ENCODE peak calls at places on chromosomes 13 and 19, in seven cellular contexts. One of them, this sample, is unnamed.

GRCh38 chr13:31236211-31236786 is 36.5 kb downstream of the B3GLCT start:
- DNase-seq in ovary: no peak
- DNase-seq in astrocyte of the spinal cord: peak
- DNase-seq in Calu3: no peak
- DNase-seq in ascending aorta: no peak
- DNase-seq in testis: no peak
- DNase-seq in hepatocyte: peak
- DNase-seq in this sample: no peak

GRCh38 chr19:9940778-9941177 is 4.5 kb upstream of the OLFM2 start:
- DNase-seq in ovary: no peak
- DNase-seq in astrocyte of the spinal cord: no peak
- DNase-seq in Calu3: peak
- DNase-seq in ascending aorta: no peak
- DNase-seq in testis: no peak
- DNase-seq in hepatocyte: no peak
- DNase-seq in this sample: no peak

GRCh38 chr13:80348308-80348707 is 7.4 kb upstream of the SPRY2 start:
- DNase-seq in ovary: no peak
- DNase-seq in astrocyte of the spinal cord: no peak
- DNase-seq in Calu3: no peak
- DNase-seq in ascending aorta: no peak
- DNase-seq in testis: no peak
- DNase-seq in hepatocyte: no peak
- DNase-seq in this sample: no peak

GRCh38 chr13:90689111-90689510 is 658.4 kb upstream of the MIR17HG start:
- DNase-seq in ovary: no peak
- DNase-seq in astrocyte of the spinal cord: no peak
- DNase-seq in Calu3: no peak
- DNase-seq in ascending aorta: no peak
- DNase-seq in testis: no peak
- DNase-seq in hepatocyte: no peak
- DNase-seq in this sample: no peak

GRCh38 chr13:64540468-64540867 is 2689.7 kb downstream of the PCDH9 start:
- DNase-seq in ovary: no peak
- DNase-seq in astrocyte of the spinal cord: no peak
- DNase-seq in Calu3: no peak
- DNase-seq in ascending aorta: no peak
- DNase-seq in testis: no peak
- DNase-seq in hepatocyte: no peak
- DNase-seq in this sample: no peak

GRCh38 chr19:39915848-39916215 is 18.6 kb downstream of the FCGBP start:
- DNase-seq in ovary: no peak
- DNase-seq in astrocyte of the spinal cord: no peak
- DNase-seq in Calu3: no peak
- DNase-seq in ascending aorta: no peak
- DNase-seq in testis: no peak
- DNase-seq in hepatocyte: no peak
- DNase-seq in this sample: no peak

GRCh38 chr13:53405616-53406015 is 377.0 kb downstream of the OLFM4 start:
- DNase-seq in ovary: no peak
- DNase-seq in astrocyte of the spinal cord: no peak
- DNase-seq in Calu3: no peak
- DNase-seq in ascending aorta: no peak
- DNase-seq in testis: no peak
- DNase-seq in hepatocyte: peak
- DNase-seq in this sample: peak

GRCh38 chr13:20064128-20064527 is 96.7 kb downstream of the GJA3 start:
- DNase-seq in ovary: no peak
- DNase-seq in astrocyte of the spinal cord: peak
- DNase-seq in Calu3: no peak
- DNase-seq in ascending aorta: no peak
- DNase-seq in testis: no peak
- DNase-seq in hepatocyte: no peak
- DNase-seq in this sample: no peak

GRCh38 chr13:30362005-30362788 is 54.8 kb upstream of the KATNAL1 start:
- DNase-seq in ovary: no peak
- DNase-seq in astrocyte of the spinal cord: no peak
- DNase-seq in Calu3: no peak
- DNase-seq in ascending aorta: no peak
- DNase-seq in testis: no peak
- DNase-seq in hepatocyte: no peak
- DNase-seq in this sample: no peak

GRCh38 chr13:98324105-98324504 is 147.0 kb upstream of the RNF113B start:
- DNase-seq in ovary: no peak
- DNase-seq in astrocyte of the spinal cord: peak
- DNase-seq in Calu3: no peak
- DNase-seq in ascending aorta: no peak
- DNase-seq in testis: no peak
- DNase-seq in hepatocyte: no peak
- DNase-seq in this sample: no peak

GRCh38 chr19:22620912-22621311 is 13.2 kb upstream of the ZNF492 start:
- DNase-seq in ovary: no peak
- DNase-seq in astrocyte of the spinal cord: no peak
- DNase-seq in Calu3: no peak
- DNase-seq in ascending aorta: no peak
- DNase-seq in testis: no peak
- DNase-seq in hepatocyte: no peak
- DNase-seq in this sample: no peak

GRCh38 chr13:44389003-44389666 is 15.5 kb downstream of the SERP2 start:
- DNase-seq in ovary: no peak
- DNase-seq in astrocyte of the spinal cord: no peak
- DNase-seq in Calu3: no peak
- DNase-seq in ascending aorta: no peak
- DNase-seq in testis: no peak
- DNase-seq in hepatocyte: no peak
- DNase-seq in this sample: no peak

GRCh38 chr19:5103812-5104410 is 135.0 kb downstream of the KDM4B start:
- DNase-seq in ovary: no peak
- DNase-seq in astrocyte of the spinal cord: no peak
- DNase-seq in Calu3: no peak
- DNase-seq in ascending aorta: no peak
- DNase-seq in testis: no peak
- DNase-seq in hepatocyte: no peak
- DNase-seq in this sample: no peak

GRCh38 chr19:55675661-55676354 is 782 bp downstream of the EPN1 start:
- DNase-seq in ovary: no peak
- DNase-seq in astrocyte of the spinal cord: no peak
- DNase-seq in Calu3: no peak
- DNase-seq in ascending aorta: no peak
- DNase-seq in testis: no peak
- DNase-seq in hepatocyte: no peak
- DNase-seq in this sample: no peak

GRCh38 chr13:59458908-59459579 is 704.7 kb downstream of the DIAPH3 start:
- DNase-seq in ovary: no peak
- DNase-seq in astrocyte of the spinal cord: peak
- DNase-seq in Calu3: no peak
- DNase-seq in ascending aorta: no peak
- DNase-seq in testis: no peak
- DNase-seq in hepatocyte: no peak
- DNase-seq in this sample: no peak

GRCh38 chr19:8607386-8607785 is 3.1 kb downstream of the ADAMTS10 start:
- DNase-seq in ovary: no peak
- DNase-seq in astrocyte of the spinal cord: peak
- DNase-seq in Calu3: no peak
- DNase-seq in ascending aorta: peak
- DNase-seq in testis: peak
- DNase-seq in hepatocyte: no peak
- DNase-seq in this sample: no peak

GRCh38 chr13:113981611-113982295 is 7.9 kb upstream of the C13orf46 start:
- DNase-seq in ovary: peak
- DNase-seq in astrocyte of the spinal cord: no peak
- DNase-seq in Calu3: no peak
- DNase-seq in ascending aorta: no peak
- DNase-seq in testis: no peak
- DNase-seq in hepatocyte: no peak
- DNase-seq in this sample: no peak

GRCh38 chr13:44153536-44153935 is 220.1 kb upstream of the SERP2 start:
- DNase-seq in ovary: no peak
- DNase-seq in astrocyte of the spinal cord: no peak
- DNase-seq in Calu3: no peak
- DNase-seq in ascending aorta: no peak
- DNase-seq in testis: no peak
- DNase-seq in hepatocyte: no peak
- DNase-seq in this sample: no peak

GRCh38 chr13:91242652-91243051 is 104.8 kb upstream of the MIR17HG start:
- DNase-seq in ovary: no peak
- DNase-seq in astrocyte of the spinal cord: peak
- DNase-seq in Calu3: no peak
- DNase-seq in ascending aorta: no peak
- DNase-seq in testis: no peak
- DNase-seq in hepatocyte: no peak
- DNase-seq in this sample: no peak

GRCh38 chr13:77215543-77215942 is 111.4 kb downstream of the MYCBP2 start:
- DNase-seq in ovary: no peak
- DNase-seq in astrocyte of the spinal cord: no peak
- DNase-seq in Calu3: no peak
- DNase-seq in ascending aorta: no peak
- DNase-seq in testis: no peak
- DNase-seq in hepatocyte: no peak
- DNase-seq in this sample: no peak

GRCh38 chr13:73462241-73462640 is 403.4 kb downstream of the KLF5 start:
- DNase-seq in ovary: no peak
- DNase-seq in astrocyte of the spinal cord: no peak
- DNase-seq in Calu3: no peak
- DNase-seq in ascending aorta: no peak
- DNase-seq in testis: no peak
- DNase-seq in hepatocyte: no peak
- DNase-seq in this sample: no peak

DNA sequence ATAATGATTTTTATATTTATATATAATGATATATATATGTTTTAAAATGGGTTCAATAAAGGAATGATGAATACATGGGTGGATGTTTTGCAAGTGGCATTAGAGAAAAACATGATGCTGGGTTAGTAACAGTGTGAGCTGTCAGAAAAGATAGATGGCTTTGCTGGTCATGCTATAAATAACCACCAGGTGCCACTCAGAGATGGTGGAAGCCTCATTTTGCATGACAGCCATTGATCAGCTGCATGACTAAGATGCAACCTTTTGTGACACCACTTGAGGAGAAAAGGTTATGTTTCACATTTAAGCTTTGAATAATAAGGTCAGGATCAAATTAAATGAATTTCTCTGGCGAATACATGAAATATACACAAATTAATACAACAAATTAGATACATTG is 737.7 kb downstream of the PCDH9 start:
- DNase-seq in ovary: no peak
- DNase-seq in astrocyte of the spinal cord: no peak
- DNase-seq in Calu3: no peak
- DNase-seq in ascending aorta: no peak
- DNase-seq in testis: peak
- DNase-seq in hepatocyte: peak
- DNase-seq in this sample: no peak
- TF ChIP-seq CTCF in ovary: no peak
- TF ChIP-seq CTCF in astrocyte of the spinal cord: no peak
- TF ChIP-seq CTCF in Calu3: no peak
- TF ChIP-seq CTCF in ascending aorta: no peak
- TF ChIP-seq CTCF in testis: peak
- TF ChIP-seq CTCF in hepatocyte: peak
- TF ChIP-seq CTCF in this sample: peak

GRCh38 chr19:50333235-50333736 is 4.1 kb upstream of the KCNC3 start:
- DNase-seq in ovary: peak
- DNase-seq in astrocyte of the spinal cord: peak
- DNase-seq in Calu3: peak
- DNase-seq in ascending aorta: peak
- DNase-seq in testis: peak
- DNase-seq in hepatocyte: peak
- DNase-seq in this sample: peak
- TF ChIP-seq CTCF in ovary: no peak
- TF ChIP-seq CTCF in astrocyte of the spinal cord: no peak
- TF ChIP-seq CTCF in Calu3: no peak
- TF ChIP-seq CTCF in ascending aorta: no peak
- TF ChIP-seq CTCF in testis: no peak
- TF ChIP-seq CTCF in hepatocyte: no peak
- TF ChIP-seq CTCF in this sample: peak

GRCh38 chr13:42878721-42879120 is 97.3 kb downstream of the FAM216B start:
- DNase-seq in ovary: no peak
- DNase-seq in astrocyte of the spinal cord: peak
- DNase-seq in Calu3: no peak
- DNase-seq in ascending aorta: no peak
- DNase-seq in testis: no peak
- DNase-seq in hepatocyte: no peak
- DNase-seq in this sample: no peak

GRCh38 chr13:42880241-42880640 is 98.9 kb downstream of the FAM216B start:
- DNase-seq in ovary: no peak
- DNase-seq in astrocyte of the spinal cord: no peak
- DNase-seq in Calu3: no peak
- DNase-seq in ascending aorta: no peak
- DNase-seq in testis: peak
- DNase-seq in hepatocyte: no peak
- DNase-seq in this sample: no peak

GRCh38 chr13:42883142-42883541 is 101.8 kb downstream of the FAM216B start:
- DNase-seq in ovary: no peak
- DNase-seq in astrocyte of the spinal cord: peak
- DNase-seq in Calu3: no peak
- DNase-seq in ascending aorta: no peak
- DNase-seq in testis: no peak
- DNase-seq in hepatocyte: no peak
- DNase-seq in this sample: no peak

GRCh38 chr13:42885325-42885724 is 103.9 kb downstream of the FAM216B start:
- DNase-seq in ovary: no peak
- DNase-seq in astrocyte of the spinal cord: no peak
- DNase-seq in Calu3: no peak
- DNase-seq in ascending aorta: no peak
- DNase-seq in testis: no peak
- DNase-seq in hepatocyte: no peak
- DNase-seq in this sample: no peak

GRCh38 chr13:42883771-42884170 is 102.4 kb downstream of the FAM216B start:
- DNase-seq in ovary: no peak
- DNase-seq in astrocyte of the spinal cord: peak
- DNase-seq in Calu3: peak
- DNase-seq in ascending aorta: no peak
- DNase-seq in testis: peak
- DNase-seq in hepatocyte: peak
- DNase-seq in this sample: no peak
- TF ChIP-seq CTCF in ovary: no peak
- TF ChIP-seq CTCF in astrocyte of the spinal cord: peak
- TF ChIP-seq CTCF in Calu3: no peak
- TF ChIP-seq CTCF in ascending aorta: no peak
- TF ChIP-seq CTCF in testis: no peak
- TF ChIP-seq CTCF in hepatocyte: peak
- TF ChIP-seq CTCF in this sample: no peak

GRCh38 chr19:13899393-13899792 is 6.5 kb downstream of the BRME1 start:
- DNase-seq in ovary: no peak
- DNase-seq in astrocyte of the spinal cord: no peak
- DNase-seq in Calu3: no peak
- DNase-seq in ascending aorta: no peak
- DNase-seq in testis: no peak
- DNase-seq in hepatocyte: no peak
- DNase-seq in this sample: no peak

GRCh38 chr19:13899912-13900584 is 5.9 kb downstream of the BRME1 start:
- DNase-seq in ovary: no peak
- DNase-seq in astrocyte of the spinal cord: peak
- DNase-seq in Calu3: no peak
- DNase-seq in ascending aorta: no peak
- DNase-seq in testis: peak
- DNase-seq in hepatocyte: no peak
- DNase-seq in this sample: no peak

GRCh38 chr19:13906525-13906904 is 514 bp downstream of the CC2D1A start:
- DNase-seq in ovary: no peak
- DNase-seq in astrocyte of the spinal cord: no peak
- DNase-seq in Calu3: peak
- DNase-seq in ascending aorta: no peak
- DNase-seq in testis: peak
- DNase-seq in hepatocyte: peak
- DNase-seq in this sample: no peak

GRCh38 chr19:13905634-13906524 is at the start of the genes BRME1 and CC2D1A:
- DNase-seq in ovary: peak
- DNase-seq in astrocyte of the spinal cord: peak
- DNase-seq in Calu3: peak
- DNase-seq in ascending aorta: peak
- DNase-seq in testis: peak
- DNase-seq in hepatocyte: peak
- DNase-seq in this sample: peak

GRCh38 chr19:13902993-13903555 is 2.8 kb downstream of the BRME1 start:
- DNase-seq in ovary: no peak
- DNase-seq in astrocyte of the spinal cord: no peak
- DNase-seq in Calu3: peak
- DNase-seq in ascending aorta: no peak
- DNase-seq in testis: no peak
- DNase-seq in hepatocyte: no peak
- DNase-seq in this sample: no peak
- TF ChIP-seq CTCF in ovary: no peak
- TF ChIP-seq CTCF in astrocyte of the spinal cord: peak
- TF ChIP-seq CTCF in Calu3: no peak
- TF ChIP-seq CTCF in ascending aorta: peak
- TF ChIP-seq CTCF in testis: peak
- TF ChIP-seq CTCF in hepatocyte: peak
- TF ChIP-seq CTCF in this sample: peak

This sample was measured in neural crest cell.